ENCODE peak calls at places on chromosomes 6 and 20, in four cellular contexts. One of them, this sample, is unnamed.

GRCh38 chr6:152160346-152160745 is 352.9 kb downstream of the ESR1 start:
- DNase-seq in IMR-90: no peak
- DNase-seq in neuronal stem cell: no peak
- DNase-seq in mesendoderm: no peak
- DNase-seq in this sample: no peak

GRCh38 chr6:121436172-121436965 is 923 bp downstream of the GJA1 start:
- DNase-seq in IMR-90: no peak
- DNase-seq in neuronal stem cell: no peak
- DNase-seq in mesendoderm: no peak
- DNase-seq in this sample: peak; percentile 22

GRCh38 chr6:3442444-3443220 is 14.2 kb downstream of the SLC22A23 start:
- DNase-seq in IMR-90: peak; percentile 76
- DNase-seq in neuronal stem cell: no peak
- DNase-seq in mesendoderm: peak; percentile 71
- DNase-seq in this sample: peak; percentile 67

GRCh38 chr6:167699141-167700036 is 127.3 kb upstream of the AFDN start:
- DNase-seq in IMR-90: no peak
- DNase-seq in neuronal stem cell: no peak
- DNase-seq in mesendoderm: peak; percentile 32
- DNase-seq in this sample: peak; percentile 64

GRCh38 chr6:170093276-170093657 is 197.6 kb downstream of the DLL1 start:
- DNase-seq in IMR-90: no peak
- DNase-seq in neuronal stem cell: no peak
- DNase-seq in mesendoderm: no peak
- DNase-seq in this sample: no peak

GRCh38 chr6:11921017-11921438 is 91.1 kb upstream of the HIVEP1 start:
- DNase-seq in IMR-90: peak; percentile 95
- DNase-seq in neuronal stem cell: no peak
- DNase-seq in mesendoderm: peak; percentile 86
- DNase-seq in this sample: peak; percentile 96

GRCh38 chr20:42706762-42707161 is 482.9 kb downstream of the PTPRT start:
- DNase-seq in IMR-90: no peak
- DNase-seq in neuronal stem cell: no peak
- DNase-seq in mesendoderm: no peak
- DNase-seq in this sample: no peak

GRCh38 chr6:47405273-47405672 is 72.3 kb upstream of the CD2AP start:
- DNase-seq in IMR-90: no peak
- DNase-seq in neuronal stem cell: no peak
- DNase-seq in mesendoderm: no peak
- DNase-seq in this sample: no peak

GRCh38 chr6:39091163-39091562 is 23.8 kb downstream of the SAYSD1 start:
- DNase-seq in IMR-90: no peak
- DNase-seq in neuronal stem cell: no peak
- DNase-seq in mesendoderm: no peak
- DNase-seq in this sample: no peak

GRCh38 chr6:109362102-109362884 is 20.0 kb downstream of the CD164 start:
- DNase-seq in IMR-90: no peak
- DNase-seq in neuronal stem cell: no peak
- DNase-seq in mesendoderm: no peak
- DNase-seq in this sample: no peak

GRCh38 chr6:44101832-44102231 is 25.4 kb downstream of the MRPL14 start:
- DNase-seq in IMR-90: no peak
- DNase-seq in neuronal stem cell: no peak
- DNase-seq in mesendoderm: no peak
- DNase-seq in this sample: no peak

GRCh38 chr20:32411955-32412706 is 54.0 kb downstream of the ASXL1 start:
- DNase-seq in IMR-90: no peak
- DNase-seq in neuronal stem cell: no peak
- DNase-seq in mesendoderm: no peak
- DNase-seq in this sample: no peak

GRCh38 chr6:149454405-149454848 is 30.4 kb downstream of the ZC3H12D start:
- DNase-seq in IMR-90: peak; percentile 84
- DNase-seq in neuronal stem cell: no peak
- DNase-seq in mesendoderm: no peak
- DNase-seq in this sample: peak; percentile 69

GRCh38 chr6:48985025-48985424 is 478.0 kb downstream of the MMUT start:
- DNase-seq in IMR-90: peak; percentile 82
- DNase-seq in neuronal stem cell: no peak
- DNase-seq in mesendoderm: no peak
- DNase-seq in this sample: peak; percentile 1

GRCh38 chr6:75421316-75422023 is 72.1 kb downstream of the FILIP1 start:
- DNase-seq in IMR-90: peak; percentile 28
- DNase-seq in neuronal stem cell: no peak
- DNase-seq in mesendoderm: no peak
- DNase-seq in this sample: no peak

GRCh38 chr6:157632821-157633220 is 190.2 kb upstream of the SNX9 start:
- DNase-seq in IMR-90: peak; percentile 89
- DNase-seq in neuronal stem cell: no peak
- DNase-seq in mesendoderm: no peak
- DNase-seq in this sample: no peak

GRCh38 chr20:8215516-8215915 is 83.5 kb downstream of the PLCB1 start:
- DNase-seq in IMR-90: peak; percentile 83
- DNase-seq in neuronal stem cell: no peak
- DNase-seq in mesendoderm: no peak
- DNase-seq in this sample: peak; percentile 67

GRCh38 chr6:132430110-132430509 is 28.8 kb upstream of the MOXD1 start:
- DNase-seq in IMR-90: no peak
- DNase-seq in neuronal stem cell: no peak
- DNase-seq in mesendoderm: no peak
- DNase-seq in this sample: no peak

GRCh38 chr6:149545258-149545753 is 537 bp downstream of the PPIL4 start:
- DNase-seq in IMR-90: peak; percentile 73
- DNase-seq in neuronal stem cell: peak; percentile 24
- DNase-seq in mesendoderm: peak; percentile 79
- DNase-seq in this sample: peak; percentile 91

GRCh38 chr6:158284340-158285210 is 27.7 kb upstream of the TULP4 start:
- DNase-seq in IMR-90: peak; percentile 98
- DNase-seq in neuronal stem cell: peak; percentile 15
- DNase-seq in mesendoderm: peak; percentile 51
- DNase-seq in this sample: no peak

GRCh38 chr6:51902261-51902764 is 185.1 kb downstream of the PKHD1 start:
- DNase-seq in IMR-90: no peak
- DNase-seq in neuronal stem cell: no peak
- DNase-seq in mesendoderm: no peak
- DNase-seq in this sample: no peak

GRCh38 chr6:158589371-158589770 is 29.5 kb downstream of the TMEM181 start:
- DNase-seq in IMR-90: no peak
- DNase-seq in neuronal stem cell: no peak
- DNase-seq in mesendoderm: no peak
- DNase-seq in this sample: no peak

GRCh38 chr6:106527979-106528378 is 101.3 kb downstream of the RTN4IP1 start:
- DNase-seq in IMR-90: peak; percentile 98
- DNase-seq in neuronal stem cell: no peak
- DNase-seq in mesendoderm: no peak
- DNase-seq in this sample: peak; percentile 84

GRCh38 chr6:6772751-6773150 is 184.2 kb downstream of the LY86 start:
- DNase-seq in IMR-90: no peak
- DNase-seq in neuronal stem cell: no peak
- DNase-seq in mesendoderm: peak; percentile 60
- DNase-seq in this sample: no peak

GRCh38 chr20:47576516-47577033 is 74.9 kb downstream of the NCOA3 start:
- DNase-seq in IMR-90: peak; percentile 90
- DNase-seq in neuronal stem cell: no peak
- DNase-seq in mesendoderm: peak; percentile 57
- DNase-seq in this sample: peak; percentile 86

GRCh38 chr6:134394905-134395304 is 77.0 kb upstream of the SGK1 start:
- DNase-seq in IMR-90: no peak
- DNase-seq in neuronal stem cell: no peak
- DNase-seq in mesendoderm: no peak
- DNase-seq in this sample: no peak

GRCh38 chr6:53065266-53066058 is at the start of gene FBXO9:
- DNase-seq in IMR-90: no peak
- DNase-seq in neuronal stem cell: peak; percentile 79
- DNase-seq in mesendoderm: peak; percentile 46
- DNase-seq in this sample: peak; percentile 52

GRCh38 chr6:30743099-30744053 is 889 bp upstream of the FLOT1 start:
- DNase-seq in IMR-90: peak; percentile 33
- DNase-seq in neuronal stem cell: no peak
- DNase-seq in mesendoderm: no peak
- DNase-seq in this sample: no peak

GRCh38 chr20:17936306-17936790 is 32.2 kb downstream of the SNX5 start:
- DNase-seq in IMR-90: peak; percentile 34
- DNase-seq in neuronal stem cell: no peak
- DNase-seq in mesendoderm: no peak
- DNase-seq in this sample: peak; percentile 70

GRCh38 chr6:36116480-36116879 is 13.8 kb upstream of the MAPK13 start:
- DNase-seq in IMR-90: no peak
- DNase-seq in neuronal stem cell: no peak
- DNase-seq in mesendoderm: no peak
- DNase-seq in this sample: no peak

GRCh38 chr20:32029561-32029960 is 19.3 kb downstream of the CCM2L start:
- DNase-seq in IMR-90: no peak
- DNase-seq in neuronal stem cell: no peak
- DNase-seq in mesendoderm: no peak
- DNase-seq in this sample: no peak

GRCh38 chr20:19546648-19547047 is 211.4 kb upstream of the RIN2 start:
- DNase-seq in IMR-90: no peak
- DNase-seq in neuronal stem cell: no peak
- DNase-seq in mesendoderm: no peak
- DNase-seq in this sample: no peak
- H4K8ac ChIP-seq in IMR-90: no peak overlapping the region
- H4K8ac ChIP-seq in neuronal stem cell: no peak overlapping the region
- H4K8ac ChIP-seq in mesendoderm: no peak overlapping the region
- H4K8ac ChIP-seq in this sample: no peak overlapping the region

DNA sequence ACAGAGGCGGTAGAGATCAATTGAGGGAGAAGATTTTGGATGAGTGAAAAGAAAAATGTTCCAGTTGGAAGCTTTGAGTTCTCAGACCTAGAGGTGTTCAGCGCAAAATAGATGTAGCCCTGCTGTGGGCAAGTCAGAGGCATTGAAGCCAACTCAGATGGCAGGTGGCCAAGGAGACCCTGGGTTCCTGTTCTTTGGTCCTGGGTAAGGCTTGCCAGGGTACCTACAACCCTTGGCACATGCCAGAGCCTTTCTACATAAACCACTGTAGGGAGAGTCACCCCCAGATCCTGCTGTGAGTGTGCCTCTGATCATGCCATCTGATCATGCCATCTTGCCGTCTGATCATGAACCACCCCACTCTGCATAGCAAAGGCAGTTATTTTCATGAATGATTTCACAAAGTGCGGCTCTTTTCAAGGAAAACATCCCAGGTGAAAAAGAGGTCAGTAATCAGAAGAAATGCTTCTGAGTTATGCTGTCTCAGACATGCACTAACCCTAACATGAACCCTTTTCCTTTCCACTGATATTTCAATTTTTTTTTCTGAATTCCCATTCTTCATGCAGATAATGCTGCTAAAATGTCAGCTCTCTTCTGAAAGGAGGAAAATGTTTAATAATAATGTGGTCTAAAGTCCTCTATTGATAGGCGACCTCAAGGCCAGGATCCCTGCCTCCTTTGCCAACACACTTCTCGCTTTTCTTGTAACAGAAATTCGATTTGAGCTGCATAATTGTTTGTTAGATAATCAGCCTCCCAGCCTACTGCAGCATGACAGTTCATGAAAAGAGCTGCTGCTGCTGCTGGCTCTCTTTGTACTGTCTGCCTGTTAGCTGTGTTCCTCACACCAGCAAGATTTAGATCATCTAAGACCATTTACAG is 153.7 kb downstream of the MTHFD1L start:
- DNase-seq in IMR-90: no peak
- DNase-seq in neuronal stem cell: no peak
- DNase-seq in mesendoderm: no peak
- DNase-seq in this sample: no peak
- H3K36me3 ChIP-seq in IMR-90: peaks cover 64% of the 10 kb centered on the region
- H3K36me3 ChIP-seq in neuronal stem cell: peaks cover 12% of the 10 kb centered on the region
- H3K36me3 ChIP-seq in mesendoderm: peaks cover 7% of the 10 kb centered on the region
- H3K36me3 ChIP-seq in this sample: peaks cover 21% of the 10 kb centered on the region

DNA sequence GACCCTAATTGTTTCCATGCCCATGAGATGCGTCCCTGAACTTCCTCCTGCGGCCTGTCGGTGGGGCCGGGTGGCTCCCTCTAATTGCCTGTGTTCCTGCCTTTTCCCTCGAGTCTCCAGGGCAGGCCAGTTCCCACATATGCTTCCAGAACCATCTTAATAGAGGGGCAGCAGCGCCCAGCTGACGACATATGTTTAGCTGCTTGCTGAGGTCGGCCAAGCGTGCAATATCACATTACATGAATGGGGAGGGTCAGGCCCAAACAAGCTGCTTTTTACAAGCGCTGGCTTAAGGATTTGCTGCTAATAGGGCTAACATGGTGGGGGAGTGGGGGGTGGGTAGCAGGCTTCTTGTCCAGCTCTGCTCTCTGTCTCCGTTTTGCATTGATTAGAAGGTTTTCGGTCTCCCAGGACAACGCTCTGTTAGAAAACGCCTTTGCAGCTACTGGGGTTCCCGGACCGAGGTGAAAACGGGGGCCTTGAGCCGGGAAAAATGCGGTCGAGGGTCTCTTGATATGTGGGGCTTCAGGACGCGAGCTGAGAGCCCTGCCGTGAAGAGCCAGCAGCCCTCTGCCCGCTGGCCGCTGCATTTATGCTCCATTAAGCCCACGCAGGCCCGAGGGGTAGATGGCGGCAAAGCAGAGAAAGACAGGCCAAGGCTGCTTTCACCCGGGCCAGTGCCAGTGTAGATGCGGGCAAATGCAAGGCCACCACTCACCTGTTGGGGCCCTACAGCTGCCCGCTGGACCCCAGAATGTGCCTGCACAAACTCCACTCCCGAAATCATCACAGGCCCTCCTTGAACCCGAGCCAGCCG is 308.5 kb downstream of the BMP7 start:
- DNase-seq in IMR-90: no peak
- DNase-seq in neuronal stem cell: peak; percentile 65
- DNase-seq in mesendoderm: peak; percentile 50
- DNase-seq in this sample: peak; percentile 7
- H3K18ac ChIP-seq in IMR-90: no peak overlapping the region
- H3K18ac ChIP-seq in neuronal stem cell: peak overlapping the region; percentile 55
- H3K18ac ChIP-seq in mesendoderm: peak overlapping the region; percentile 52
- H3K18ac ChIP-seq in this sample: no peak overlapping the region

GRCh38 chr20:50270034-50270395 is 79.4 kb downstream of the CEBPB start:
- DNase-seq in IMR-90: no peak
- DNase-seq in neuronal stem cell: no peak
- DNase-seq in mesendoderm: no peak
- DNase-seq in this sample: no peak

GRCh38 chr20:50271201-50271600 is 80.6 kb downstream of the CEBPB start:
- DNase-seq in IMR-90: no peak
- DNase-seq in neuronal stem cell: no peak
- DNase-seq in mesendoderm: no peak
- DNase-seq in this sample: no peak

GRCh38 chr20:50269111-50270033 is 78.7 kb downstream of the CEBPB start:
- DNase-seq in IMR-90: no peak
- DNase-seq in neuronal stem cell: no peak
- DNase-seq in mesendoderm: no peak
- DNase-seq in this sample: no peak

GRCh38 chr20:50271674-50272412 is 81.2 kb downstream of the CEBPB start:
- DNase-seq in IMR-90: no peak
- DNase-seq in neuronal stem cell: no peak
- DNase-seq in mesendoderm: no peak
- DNase-seq in this sample: no peak

DNA sequence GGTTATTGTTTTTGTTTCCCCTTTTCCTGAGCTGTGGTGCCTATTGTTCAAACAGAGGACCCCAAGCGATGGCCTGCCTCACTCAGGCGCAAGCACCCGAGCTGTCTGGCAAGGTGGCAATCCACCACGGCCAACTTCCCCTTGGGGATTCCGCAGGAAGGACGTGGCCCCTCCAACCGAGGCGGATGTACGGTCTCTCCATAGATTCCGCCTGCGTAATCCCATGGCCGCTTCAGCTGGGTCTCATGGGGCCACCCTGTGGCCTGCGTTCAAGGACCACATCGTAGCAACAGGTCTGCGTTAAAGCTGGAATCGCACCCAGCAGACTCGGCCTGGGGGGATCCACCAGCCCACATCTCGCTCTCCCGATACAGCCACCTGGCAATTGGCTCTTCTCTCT is 79.9 kb downstream of the CEBPB start:
- DNase-seq in IMR-90: no peak
- DNase-seq in neuronal stem cell: no peak
- DNase-seq in mesendoderm: no peak
- DNase-seq in this sample: no peak
- H4K8ac ChIP-seq in IMR-90: no peak overlapping the region
- H4K8ac ChIP-seq in neuronal stem cell: no peak overlapping the region
- H4K8ac ChIP-seq in mesendoderm: no peak overlapping the region
- H4K8ac ChIP-seq in this sample: no peak overlapping the region